ENCODE peak calls at places on chromosome 19, in four cellular contexts. W is central memory CD8-positive, alpha-beta T cell; X is NAMALWA; N is activated naive CD4-positive, alpha-beta T cell treated with anti-CD3 and anti-CD28 coated beads for 36 hours. F is an unnamed sample.
A peak's percentile ranks its signal among the peaks of the same experiment; 100 is the strongest.

GRCh38 chr19:30229524-30230174 is 142.5 kb upstream of the ZNF536 start:
- DNase-seq in W (no peak), X (no peak), N (no peak), F (no peak)

GRCh38 chr19:14511245-14511625 is 7.0 kb downstream of the DNAJB1 start:
- DNase-seq in W (no peak), X (no peak), N (no peak), F (no peak)

GRCh38 chr19:36266375-36266961 is 51.6 kb downstream of the ZNF146 start:
- DNase-seq in W (no peak), X (no peak), N (no peak), F (no peak)

GRCh38 chr19:6326815-6327214 is 6.6 kb downstream of the ACER1 start:
- DNase-seq in W (no peak), X (no peak), N (no peak), F (no peak)

GRCh38 chr19:16940626-16941025 is 51.8 kb downstream of the F2RL3 start:
- DNase-seq in W (no peak), X (no peak), N (no peak), F (no peak)

GRCh38 chr19:43504426-43505185 is at the start of gene PHLDB3:
- DNase-seq in W (no peak), X (no peak), N (peak; percentile 59), F (no peak)

GRCh38 chr19:47458672-47459071 is 13.0 kb downstream of the SLC8A2 start:
- DNase-seq in W (no peak), X (no peak), N (no peak), F (no peak)

GRCh38 chr19:10417598-10418280 is 2.6 kb upstream of the PDE4A start:
- DNase-seq in W (no peak), X (peak; percentile 63), N (no peak), F (peak; percentile 53)

GRCh38 chr19:13024958-13025653 is 29.8 kb downstream of the NFIX start:
- DNase-seq in W (no peak), X (no peak), N (no peak), F (no peak)

GRCh38 chr19:38004100-38004504 is 97.1 kb downstream of the SIPA1L3 start:
- DNase-seq in W (no peak), X (no peak), N (no peak), F (no peak)

GRCh38 chr19:8615813-8616596 is 5.5 kb upstream of the ADAMTS10 start:
- DNase-seq in W (peak; percentile 37), X (peak; percentile 64), N (peak; percentile 83), F (no peak)

GRCh38 chr19:54133312-54133956 is 4.1 kb upstream of the CNOT3 start:
- DNase-seq in W (no peak), X (peak; percentile 42), N (no peak), F (no peak)

GRCh38 chr19:2426661-2427322 is 594 bp downstream of the TIMM13 start:
- DNase-seq in W (no peak), X (peak; percentile 73), N (peak; percentile 26), F (peak; percentile 40)

GRCh38 chr19:1131718-1132552 is 28.1 kb downstream of the GPX4 start:
- DNase-seq in W (peak; percentile 70), X (peak; percentile 88), N (peak; percentile 97), F (peak; percentile 73)

GRCh38 chr19:55553217-55554182 is 8.2 kb upstream of the SBK3 start:
- DNase-seq in W (no peak), X (no peak), N (no peak), F (no peak)

GRCh38 chr19:46180701-46181385 is 32.8 kb downstream of the IGFL2 start:
- DNase-seq in W (no peak), X (no peak), N (peak; percentile 21), F (no peak)

GRCh38 chr19:4584670-4585460 is 25.4 kb upstream of the SEMA6B start:
- DNase-seq in W (no peak), X (no peak), N (no peak), F (no peak)

GRCh38 chr19:40567040-40567749 is 9.5 kb upstream of the SHKBP1 start:
- DNase-seq in W (no peak), X (no peak), N (no peak), F (no peak)

GRCh38 chr19:7953576-7953975 is 10.1 kb upstream of the TIMM44 start:
- DNase-seq in W (no peak), X (no peak), N (no peak), F (no peak)

GRCh38 chr19:38805180-38805579 is 7.6 kb downstream of the LGALS4 start:
- DNase-seq in W (no peak), X (no peak), N (no peak), F (no peak)

GRCh38 chr19:1027020-1027952 is 878 bp downstream of the CNN2 start:
- DNase-seq in W (no peak), X (peak; percentile 71), N (peak; percentile 47), F (peak; percentile 58)

GRCh38 chr19:19417618-19418270 is 12.3 kb downstream of the GATAD2A start:
- DNase-seq in W (no peak), X (no peak), N (no peak), F (no peak)

GRCh38 chr19:41427647-41428480 is 690 bp upstream of the B3GNT8 start:
- DNase-seq in W (peak; percentile 49), X (no peak), N (peak; percentile 26), F (no peak)

GRCh38 chr19:35236638-35237400 is 8.3 kb upstream of the FAM187B start:
- DNase-seq in W (no peak), X (peak; percentile 39), N (peak; percentile 53), F (no peak)

GRCh38 chr19:4971424-4971793 is 2.5 kb downstream of the KDM4B start:
- DNase-seq in W (no peak), X (peak; percentile 69), N (peak; percentile 58), F (no peak)

GRCh38 chr19:34555447-34555846 is 73.9 kb downstream of the WTIP start:
- DNase-seq in W (no peak), X (peak; percentile 41), N (peak; percentile 23), F (no peak)

GRCh38 chr19:27822336-27822735 is 1390.6 kb downstream of the UQCRFS1 start:
- DNase-seq in W (no peak), X (no peak), N (no peak), F (no peak)

GRCh38 chr19:28705008-28705407 is 507.9 kb downstream of the UQCRFS1 start:
- DNase-seq in W (no peak), X (peak; percentile 38), N (no peak), F (no peak)

GRCh38 chr19:7394728-7395359 is 46.1 kb downstream of the ARHGEF18 start:
- DNase-seq in W (peak; percentile 91), X (peak; percentile 89), N (peak; percentile 89), F (peak; percentile 92)

GRCh38 chr19:30227661-30228112 is 144.5 kb upstream of the ZNF536 start:
- DNase-seq in W (no peak), X (no peak), N (peak; percentile 70), F (no peak)

GRCh38 chr19:55310498-55310897 is 14.6 kb downstream of the TMEM150B start:
- DNase-seq in W (no peak), X (no peak), N (no peak), F (no peak)

GRCh38 chr19:41367848-41368301 is 3.9 kb upstream of the B9D2 start:
- DNase-seq in W (no peak), X (no peak), N (no peak), F (no peak)

GRCh38 chr19:13172335-13173128 is 22.3 kb downstream of the IER2 start:
- DNase-seq in W (peak; percentile 54), X (no peak), N (peak; percentile 93), F (no peak)

GRCh38 chr19:34959021-34959420 is 5.0 kb downstream of the ZNF792 start:
- DNase-seq in W (no peak), X (no peak), N (no peak), F (no peak)